ENCODE peak calls at places on chromosome 10, in eight cellular contexts. One of them, this sample, is unnamed.

GRCh38 chr10:93600446-93600860 is 582 bp downstream of the RBP4 start:
- DNase-seq in IMR-90: no peak
- DNase-seq in H1: no peak
- DNase-seq in WTC11: peak
- DNase-seq in HepG2: no peak
- DNase-seq in SK-N-SH: no peak
- DNase-seq in K562: no peak
- DNase-seq in GM12878: no peak
- DNase-seq in this sample: no peak

GRCh38 chr10:59465089-59465488 is 102.7 kb upstream of the FAM13C start:
- DNase-seq in IMR-90: peak
- DNase-seq in H1: no peak
- DNase-seq in WTC11: no peak
- DNase-seq in HepG2: peak
- DNase-seq in SK-N-SH: no peak
- DNase-seq in K562: no peak
- DNase-seq in GM12878: no peak
- DNase-seq in this sample: no peak

GRCh38 chr10:50362547-50363125 is 111.3 kb upstream of the ASAH2 start:
- DNase-seq in IMR-90: peak
- DNase-seq in H1: no peak
- DNase-seq in WTC11: no peak
- DNase-seq in HepG2: no peak
- DNase-seq in SK-N-SH: no peak
- DNase-seq in K562: no peak
- DNase-seq in GM12878: peak
- DNase-seq in this sample: peak

GRCh38 chr10:25101466-25101865 is 73.3 kb upstream of the GPR158 start:
- DNase-seq in IMR-90: no peak
- DNase-seq in H1: no peak
- DNase-seq in WTC11: no peak
- DNase-seq in HepG2: no peak
- DNase-seq in SK-N-SH: no peak
- DNase-seq in K562: no peak
- DNase-seq in GM12878: no peak
- DNase-seq in this sample: no peak

GRCh38 chr10:78277734-78278404 is 244.2 kb downstream of the RPS24 start:
- DNase-seq in IMR-90: peak
- DNase-seq in H1: no peak
- DNase-seq in WTC11: no peak
- DNase-seq in HepG2: no peak
- DNase-seq in SK-N-SH: peak
- DNase-seq in K562: no peak
- DNase-seq in GM12878: no peak
- DNase-seq in this sample: no peak

GRCh38 chr10:105751688-105752087 is 1110.6 kb downstream of the SORCS3 start:
- DNase-seq in IMR-90: no peak
- DNase-seq in H1: no peak
- DNase-seq in WTC11: no peak
- DNase-seq in HepG2: no peak
- DNase-seq in SK-N-SH: no peak
- DNase-seq in K562: no peak
- DNase-seq in GM12878: no peak
- DNase-seq in this sample: no peak

GRCh38 chr10:11720260-11720741 is 21.9 kb upstream of the ECHDC3 start:
- DNase-seq in IMR-90: no peak
- DNase-seq in H1: no peak
- DNase-seq in WTC11: no peak
- DNase-seq in HepG2: no peak
- DNase-seq in SK-N-SH: no peak
- DNase-seq in K562: no peak
- DNase-seq in GM12878: no peak
- DNase-seq in this sample: no peak

GRCh38 chr10:114103286-114103685 is 59.6 kb downstream of the ADRB1 start:
- DNase-seq in IMR-90: peak
- DNase-seq in H1: no peak
- DNase-seq in WTC11: no peak
- DNase-seq in HepG2: peak
- DNase-seq in SK-N-SH: peak
- DNase-seq in K562: peak
- DNase-seq in GM12878: peak
- DNase-seq in this sample: peak

GRCh38 chr10:28505359-28505959 is 27.5 kb upstream of the WAC start:
- DNase-seq in IMR-90: no peak
- DNase-seq in H1: no peak
- DNase-seq in WTC11: no peak
- DNase-seq in HepG2: no peak
- DNase-seq in SK-N-SH: peak
- DNase-seq in K562: no peak
- DNase-seq in GM12878: no peak
- DNase-seq in this sample: no peak

GRCh38 chr10:27448926-27449325 is 55.2 kb upstream of the RAB18 start:
- DNase-seq in IMR-90: peak
- DNase-seq in H1: peak
- DNase-seq in WTC11: no peak
- DNase-seq in HepG2: peak
- DNase-seq in SK-N-SH: no peak
- DNase-seq in K562: no peak
- DNase-seq in GM12878: no peak
- DNase-seq in this sample: peak

GRCh38 chr10:93852721-93853120 is 41.1 kb upstream of the SLC35G1 start:
- DNase-seq in IMR-90: no peak
- DNase-seq in H1: no peak
- DNase-seq in WTC11: no peak
- DNase-seq in HepG2: no peak
- DNase-seq in SK-N-SH: no peak
- DNase-seq in K562: no peak
- DNase-seq in GM12878: no peak
- DNase-seq in this sample: no peak

GRCh38 chr10:49552277-49552676 is 13.4 kb upstream of the ERCC6 start:
- DNase-seq in IMR-90: peak
- DNase-seq in H1: no peak
- DNase-seq in WTC11: no peak
- DNase-seq in HepG2: no peak
- DNase-seq in SK-N-SH: no peak
- DNase-seq in K562: no peak
- DNase-seq in GM12878: no peak
- DNase-seq in this sample: no peak

GRCh38 chr10:32618482-32618881 is 172.5 kb downstream of the CCDC7 start:
- DNase-seq in IMR-90: no peak
- DNase-seq in H1: no peak
- DNase-seq in WTC11: no peak
- DNase-seq in HepG2: no peak
- DNase-seq in SK-N-SH: no peak
- DNase-seq in K562: no peak
- DNase-seq in GM12878: no peak
- DNase-seq in this sample: no peak

GRCh38 chr10:60942134-60942533 is 1.9 kb downstream of the RHOBTB1 start:
- DNase-seq in IMR-90: no peak
- DNase-seq in H1: no peak
- DNase-seq in WTC11: no peak
- DNase-seq in HepG2: no peak
- DNase-seq in SK-N-SH: no peak
- DNase-seq in K562: no peak
- DNase-seq in GM12878: no peak
- DNase-seq in this sample: no peak

GRCh38 chr10:58892039-58892665 is 284.3 kb upstream of the PHYHIPL start:
- DNase-seq in IMR-90: no peak
- DNase-seq in H1: no peak
- DNase-seq in WTC11: no peak
- DNase-seq in HepG2: no peak
- DNase-seq in SK-N-SH: no peak
- DNase-seq in K562: no peak
- DNase-seq in GM12878: no peak
- DNase-seq in this sample: no peak

GRCh38 chr10:15526754-15527153 is 155.7 kb upstream of the FAM171A1 start:
- DNase-seq in IMR-90: no peak
- DNase-seq in H1: no peak
- DNase-seq in WTC11: no peak
- DNase-seq in HepG2: no peak
- DNase-seq in SK-N-SH: no peak
- DNase-seq in K562: no peak
- DNase-seq in GM12878: no peak
- DNase-seq in this sample: no peak
- TF ChIP-seq USF2 in IMR-90: no peak
- TF ChIP-seq USF2 in H1: no peak
- TF ChIP-seq USF2 in WTC11: no peak
- TF ChIP-seq USF2 in HepG2: no peak
- TF ChIP-seq USF2 in SK-N-SH: no peak
- TF ChIP-seq USF2 in K562: no peak
- TF ChIP-seq USF2 in GM12878: no peak
- TF ChIP-seq USF2 in this sample: no peak

DNA sequence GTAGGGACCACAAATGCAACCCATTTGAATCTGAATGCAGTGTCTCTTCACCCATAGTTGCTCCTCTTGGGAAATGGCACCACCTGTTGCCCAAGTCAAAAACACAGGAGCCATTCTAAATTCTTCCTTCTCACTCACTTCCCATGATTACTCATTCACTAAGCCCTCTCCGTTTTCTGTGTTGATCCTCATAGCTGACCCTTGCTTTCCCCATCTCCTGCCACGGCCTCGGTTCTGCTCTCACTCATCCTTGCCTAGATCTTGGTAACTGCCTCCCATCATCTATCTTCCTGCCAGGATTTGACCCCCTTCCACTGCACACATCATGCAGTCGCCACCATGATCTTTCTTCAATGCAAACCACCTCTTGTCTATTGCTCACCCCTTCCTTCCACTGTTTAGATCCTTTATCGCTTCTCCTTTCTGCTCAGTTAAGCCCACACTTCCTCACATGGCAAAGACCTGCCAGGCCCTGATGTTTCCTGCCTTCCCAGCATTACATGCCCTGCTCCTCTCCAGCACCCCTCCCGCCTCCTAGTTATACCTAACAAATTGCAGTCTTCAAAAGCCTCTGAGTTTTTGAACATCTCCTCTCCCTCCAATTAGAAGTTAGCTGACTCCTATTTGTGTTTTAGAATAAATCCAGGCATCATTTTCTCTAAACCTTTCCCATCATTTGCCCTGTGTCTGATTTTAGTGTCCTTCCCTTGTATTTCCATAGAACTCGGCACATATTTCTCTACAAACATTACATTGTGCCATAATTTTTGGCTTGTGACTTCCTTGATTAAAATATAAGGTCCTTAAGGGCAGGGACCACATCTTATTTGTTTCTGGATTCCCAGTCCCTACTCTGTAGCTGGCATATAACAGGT is 19.2 kb upstream of the CPN1 start:
- DNase-seq in IMR-90: peak
- DNase-seq in H1: no peak
- DNase-seq in WTC11: no peak
- DNase-seq in HepG2: peak
- DNase-seq in SK-N-SH: no peak
- DNase-seq in K562: no peak
- DNase-seq in GM12878: no peak
- DNase-seq in this sample: peak
- TF ChIP-seq USF2 in IMR-90: no peak
- TF ChIP-seq USF2 in H1: no peak
- TF ChIP-seq USF2 in WTC11: no peak
- TF ChIP-seq USF2 in HepG2: no peak
- TF ChIP-seq USF2 in SK-N-SH: no peak
- TF ChIP-seq USF2 in K562: no peak
- TF ChIP-seq USF2 in GM12878: no peak
- TF ChIP-seq USF2 in this sample: no peak

GRCh38 chr10:86782691-86783418 is 26.4 kb downstream of the BMPR1A start:
- DNase-seq in IMR-90: no peak
- DNase-seq in H1: no peak
- DNase-seq in WTC11: no peak
- DNase-seq in HepG2: no peak
- DNase-seq in SK-N-SH: no peak
- DNase-seq in K562: no peak
- DNase-seq in GM12878: peak
- DNase-seq in this sample: no peak

GRCh38 chr10:86775859-86776180 is 19.4 kb downstream of the BMPR1A start:
- DNase-seq in IMR-90: no peak
- DNase-seq in H1: no peak
- DNase-seq in WTC11: no peak
- DNase-seq in HepG2: no peak
- DNase-seq in SK-N-SH: no peak
- DNase-seq in K562: no peak
- DNase-seq in GM12878: no peak
- DNase-seq in this sample: no peak

GRCh38 chr10:86775056-86775858 is 18.8 kb downstream of the BMPR1A start:
- DNase-seq in IMR-90: peak
- DNase-seq in H1: no peak
- DNase-seq in WTC11: no peak
- DNase-seq in HepG2: peak
- DNase-seq in SK-N-SH: peak
- DNase-seq in K562: peak
- DNase-seq in GM12878: peak
- DNase-seq in this sample: no peak

GRCh38 chr10:86785021-86785420 is 28.6 kb downstream of the BMPR1A start:
- DNase-seq in IMR-90: no peak
- DNase-seq in H1: no peak
- DNase-seq in WTC11: no peak
- DNase-seq in HepG2: no peak
- DNase-seq in SK-N-SH: no peak
- DNase-seq in K562: no peak
- DNase-seq in GM12878: no peak
- DNase-seq in this sample: no peak

GRCh38 chr10:86779267-86780017 is 23.0 kb downstream of the BMPR1A start:
- DNase-seq in IMR-90: peak
- DNase-seq in H1: no peak
- DNase-seq in WTC11: no peak
- DNase-seq in HepG2: no peak
- DNase-seq in SK-N-SH: no peak
- DNase-seq in K562: no peak
- DNase-seq in GM12878: no peak
- DNase-seq in this sample: no peak
- TF ChIP-seq USF2 in IMR-90: no peak
- TF ChIP-seq USF2 in H1: no peak
- TF ChIP-seq USF2 in WTC11: no peak
- TF ChIP-seq USF2 in HepG2: no peak
- TF ChIP-seq USF2 in SK-N-SH: no peak
- TF ChIP-seq USF2 in K562: no peak
- TF ChIP-seq USF2 in GM12878: no peak
- TF ChIP-seq USF2 in this sample: no peak

GRCh38 chr10:126949161-126949503 is 43.9 kb downstream of the DOCK1 start:
- DNase-seq in IMR-90: no peak
- DNase-seq in H1: no peak
- DNase-seq in WTC11: no peak
- DNase-seq in HepG2: no peak
- DNase-seq in SK-N-SH: no peak
- DNase-seq in K562: no peak
- DNase-seq in GM12878: no peak
- DNase-seq in this sample: no peak

GRCh38 chr10:126944191-126944590 is 39.0 kb downstream of the DOCK1 start:
- DNase-seq in IMR-90: no peak
- DNase-seq in H1: no peak
- DNase-seq in WTC11: no peak
- DNase-seq in HepG2: no peak
- DNase-seq in SK-N-SH: no peak
- DNase-seq in K562: no peak
- DNase-seq in GM12878: no peak
- DNase-seq in this sample: no peak

GRCh38 chr10:126948355-126949160 is 43.3 kb downstream of the DOCK1 start:
- DNase-seq in IMR-90: no peak
- DNase-seq in H1: no peak
- DNase-seq in WTC11: no peak
- DNase-seq in HepG2: no peak
- DNase-seq in SK-N-SH: no peak
- DNase-seq in K562: no peak
- DNase-seq in GM12878: no peak
- DNase-seq in this sample: no peak

GRCh38 chr10:126946746-126947145 is 41.5 kb downstream of the DOCK1 start:
- DNase-seq in IMR-90: no peak
- DNase-seq in H1: no peak
- DNase-seq in WTC11: no peak
- DNase-seq in HepG2: no peak
- DNase-seq in SK-N-SH: no peak
- DNase-seq in K562: no peak
- DNase-seq in GM12878: no peak
- DNase-seq in this sample: no peak

GRCh38 chr10:126945351-126946035 is 40.3 kb downstream of the DOCK1 start:
- DNase-seq in IMR-90: no peak
- DNase-seq in H1: no peak
- DNase-seq in WTC11: no peak
- DNase-seq in HepG2: no peak
- DNase-seq in SK-N-SH: no peak
- DNase-seq in K562: no peak
- DNase-seq in GM12878: no peak
- DNase-seq in this sample: no peak
- TF ChIP-seq USF2 in IMR-90: no peak
- TF ChIP-seq USF2 in H1: no peak
- TF ChIP-seq USF2 in WTC11: no peak
- TF ChIP-seq USF2 in HepG2: no peak
- TF ChIP-seq USF2 in SK-N-SH: no peak
- TF ChIP-seq USF2 in K562: no peak
- TF ChIP-seq USF2 in GM12878: no peak
- TF ChIP-seq USF2 in this sample: no peak